ENCODE peak calls at places on chromosomes 12 and 14, in four cellular contexts. Z, Q, C and E are unnamed samples.

GRCh38 chr12:122880668-122881067 is 15.3 kb downstream of the VPS37B start:
- DNase-seq in Z (no peak), Q (peak), C (no peak), E (no peak)

GRCh38 chr12:15797818-15798217 is 8.6 kb upstream of the EPS8 start:
- DNase-seq in Z (no peak), Q (no peak), C (no peak), E (no peak)

GRCh38 chr14:88477513-88478250 is 77.1 kb downstream of the PTPN21 start:
- DNase-seq in Z (no peak), Q (no peak), C (no peak), E (no peak)

GRCh38 chr12:1429980-1430379 is 164.4 kb downstream of the FBXL14 start:
- DNase-seq in Z (no peak), Q (no peak), C (no peak), E (no peak)

GRCh38 chr14:49497725-49498348 is 88.3 kb downstream of the RPS29 start:
- DNase-seq in Z (no peak), Q (peak), C (peak), E (no peak)

GRCh38 chr14:95464524-95464923 is 51.9 kb downstream of the SYNE3 start:
- DNase-seq in Z (peak), Q (no peak), C (no peak), E (no peak)

GRCh38 chr12:104698871-104699270 is 242.1 kb downstream of the CHST11 start:
- DNase-seq in Z (no peak), Q (no peak), C (no peak), E (no peak)

GRCh38 chr12:73308747-73309146 is 1036.6 kb downstream of the TRHDE start:
- DNase-seq in Z (no peak), Q (no peak), C (peak), E (no peak)

GRCh38 chr12:50033317-50033679 is 8.0 kb upstream of the RACGAP1 start:
- DNase-seq in Z (peak), Q (no peak), C (no peak), E (no peak)

GRCh38 chr12:124633269-124633953 is 66.0 kb upstream of the NCOR2 start:
- DNase-seq in Z (no peak), Q (peak), C (peak), E (no peak)

GRCh38 chr12:69985656-69986055 is 160.6 kb downstream of the MYRFL start:
- DNase-seq in Z (no peak), Q (peak), C (peak), E (no peak)

DNA sequence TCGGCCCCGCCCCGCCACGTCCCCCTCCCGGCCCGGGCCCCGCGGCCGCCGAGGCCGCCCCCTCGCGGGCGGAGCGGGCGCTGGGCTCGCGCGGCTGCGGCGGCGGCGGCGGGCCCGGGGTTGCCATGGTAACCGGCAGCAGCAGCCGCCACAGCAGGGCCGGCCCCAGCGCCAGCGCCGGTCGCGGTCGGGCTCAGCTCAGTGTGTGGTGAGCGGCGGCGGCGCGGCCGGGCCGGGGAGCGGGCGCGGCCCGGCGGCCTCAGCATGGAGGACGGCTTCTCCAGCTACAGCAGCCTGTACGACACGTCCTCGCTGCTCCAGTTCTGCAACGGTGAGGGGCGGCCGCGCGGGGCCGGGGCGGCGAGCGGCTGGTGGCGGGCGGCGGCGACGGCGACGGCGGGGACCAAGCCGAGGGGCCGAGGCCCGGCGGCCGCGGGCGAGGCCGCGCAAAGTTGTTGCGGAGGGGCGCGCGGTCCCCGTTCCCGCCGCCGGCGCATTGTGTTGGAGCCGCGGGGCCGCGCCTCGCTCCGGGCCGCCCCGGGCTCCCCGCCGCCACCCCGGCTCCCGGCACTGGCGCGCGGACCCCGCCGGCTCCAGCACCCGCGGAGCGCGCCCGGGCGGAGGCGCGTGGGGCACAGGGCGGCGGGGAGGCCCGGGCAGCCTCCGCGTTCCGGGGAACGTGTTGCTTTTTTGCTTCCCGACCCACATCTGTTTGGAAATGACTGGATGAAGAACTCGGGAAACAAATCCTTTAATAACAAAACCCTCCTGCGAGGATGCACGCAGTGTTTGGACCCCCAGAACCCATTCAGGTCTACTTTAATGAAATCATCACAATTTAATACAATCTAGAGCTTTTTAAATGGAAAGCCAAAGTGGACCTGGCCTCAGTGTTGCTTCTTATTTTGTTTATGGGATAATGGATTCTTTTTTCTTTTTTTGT is at the start of gene EML1:
- DNase-seq in Z (peak), Q (peak), C (peak), E (peak)
- TF ChIP-seq POLR2A in Z (no peak), Q (peak), C (no peak), E (no peak)

GRCh38 chr12:52018448-52019122 is 11.8 kb downstream of the TAMALIN start:
- DNase-seq in Z (no peak), Q (no peak), C (no peak), E (no peak)
- TF ChIP-seq POLR2A in Z (no peak), Q (no peak), C (no peak), E (no peak)

DNA sequence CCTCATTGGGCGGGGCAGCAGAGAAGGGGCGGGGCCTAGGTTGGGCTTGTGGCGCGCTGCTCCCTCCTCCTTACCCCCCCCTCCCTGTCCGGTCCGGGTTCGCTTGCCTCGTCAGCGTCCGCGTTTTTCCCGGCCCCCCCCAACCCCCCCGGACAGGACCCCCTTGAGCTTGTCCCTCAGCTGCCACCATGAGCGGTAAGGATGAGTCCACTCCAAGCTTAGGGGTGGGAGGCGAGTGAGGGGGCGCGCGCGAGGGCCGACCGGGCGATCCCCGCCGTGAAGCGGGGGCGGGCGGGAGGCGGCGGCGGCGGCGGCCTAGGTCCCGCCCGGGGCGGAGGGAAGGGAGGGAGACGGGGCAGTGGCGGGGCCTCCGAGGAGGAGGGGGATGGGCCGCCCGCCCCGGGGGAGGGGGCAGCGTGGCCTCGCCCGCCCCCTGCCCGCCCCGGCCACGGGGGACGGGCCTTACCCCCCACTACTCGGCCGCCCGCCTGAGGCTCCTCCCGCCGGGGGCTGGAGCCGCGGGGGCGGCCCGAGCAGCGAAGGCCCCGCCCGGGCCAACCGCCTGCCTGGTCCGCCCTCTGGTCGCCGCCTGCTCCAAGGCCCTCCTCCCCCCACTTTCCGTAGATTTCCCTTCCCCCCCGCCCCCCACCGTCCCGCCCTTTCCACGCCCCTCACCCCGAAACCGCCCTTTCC is at the start of gene SP1:
- DNase-seq in Z (peak), Q (peak), C (peak), E (peak)
- TF ChIP-seq POLR2A in Z (peak), Q (peak), C (no peak), E (peak)

DNA sequence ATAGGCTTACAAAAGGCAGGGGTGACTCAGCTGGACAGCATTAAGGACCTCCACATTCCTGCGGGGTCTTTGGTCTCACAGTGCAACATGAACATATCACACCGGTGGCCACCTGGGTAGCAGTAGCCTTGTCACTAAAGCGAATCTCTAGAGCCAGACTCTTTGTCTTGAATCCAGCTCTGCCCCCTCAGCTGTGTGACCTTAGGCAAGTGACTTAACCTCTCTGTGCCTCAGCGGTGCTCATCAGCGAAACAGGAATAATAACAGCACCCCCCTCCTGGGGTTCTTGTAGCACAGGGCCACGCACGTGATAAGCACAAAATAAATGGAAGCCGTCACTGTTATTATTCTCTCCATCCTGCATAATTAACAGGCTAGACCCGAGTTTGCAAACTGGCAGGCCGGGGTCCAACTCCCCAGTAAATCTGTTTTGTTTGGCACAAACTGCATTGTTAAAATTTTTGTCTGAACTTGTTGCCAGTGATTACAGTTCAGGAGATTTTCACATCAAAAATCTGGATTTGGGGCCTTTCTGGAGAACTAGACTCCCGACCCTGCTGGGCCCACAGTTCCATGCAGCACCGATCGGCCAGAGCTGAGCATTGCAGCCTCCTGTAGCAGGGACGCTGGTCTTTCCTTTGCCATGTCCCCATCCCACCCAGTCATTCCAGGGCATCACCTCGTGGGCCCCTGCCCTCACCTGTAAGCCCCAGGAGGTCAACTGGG is 174.8 kb downstream of the PHETA1 start:
- DNase-seq in Z (no peak), Q (no peak), C (no peak), E (no peak)
- TF ChIP-seq POLR2A in Z (no peak), Q (no peak), C (no peak), E (no peak)

GRCh38 chr14:23365353-23366162 is 586 bp upstream of the EFS start:
- DNase-seq in Z (no peak), Q (no peak), C (no peak), E (no peak)

GRCh38 chr14:23364164-23364571 is 804 bp downstream of the EFS start:
- DNase-seq in Z (no peak), Q (no peak), C (no peak), E (no peak)

GRCh38 chr14:23362200-23362599 is 2.8 kb downstream of the EFS start:
- DNase-seq in Z (no peak), Q (peak), C (no peak), E (no peak)

GRCh38 chr14:23366163-23366921 is 1.4 kb upstream of the EFS start:
- DNase-seq in Z (no peak), Q (no peak), C (no peak), E (no peak)

GRCh38 chr14:23364604-23365352 is at the start of gene EFS:
- DNase-seq in Z (no peak), Q (no peak), C (no peak), E (no peak)
- TF ChIP-seq POLR2A in Z (no peak), Q (no peak), C (no peak), E (no peak)